ENCODE peak calls at places on chromosome 7, in eight cellular contexts. One of them, this sample, is unnamed.

GRCh38 chr7:47576031-47576908 is 5.6 kb downstream of the TNS3 start:
- DNase-seq in right lobe of liver: peak; percentile 60
- DNase-seq in mucosa of gallbladder: peak; percentile 92
- DNase-seq in amygdala: no peak
- DNase-seq in hepatocyte: peak; percentile 78
- DNase-seq in SW 1271: no peak
- DNase-seq in ecto neural progenitor cell: no peak
- DNase-seq in CD8-positive, alpha-beta T cell: no peak
- DNase-seq in this sample: no peak

GRCh38 chr7:142812437-142813215 is 41.9 kb downstream of the PRSS2 start:
- DNase-seq in hepatocyte: no peak
- DNase-seq in mucosa of gallbladder: no peak
- DNase-seq in right lobe of liver: no peak
- DNase-seq in amygdala: no peak
- DNase-seq in ecto neural progenitor cell: no peak
- DNase-seq in SW 1271: no peak
- DNase-seq in CD8-positive, alpha-beta T cell: no peak
- DNase-seq in this sample: no peak

GRCh38 chr7:7614066-7614738 is 26.4 kb upstream of the UMAD1 start:
- DNase-seq in right lobe of liver: no peak
- DNase-seq in SW 1271: no peak
- DNase-seq in mucosa of gallbladder: no peak
- DNase-seq in CD8-positive, alpha-beta T cell: no peak
- DNase-seq in ecto neural progenitor cell: no peak
- DNase-seq in hepatocyte: no peak
- DNase-seq in amygdala: no peak
- DNase-seq in this sample: no peak

GRCh38 chr7:135879238-135879637 is 97.9 kb downstream of the MTPN start:
- DNase-seq in amygdala: no peak
- DNase-seq in hepatocyte: no peak
- DNase-seq in CD8-positive, alpha-beta T cell: no peak
- DNase-seq in mucosa of gallbladder: no peak
- DNase-seq in SW 1271: no peak
- DNase-seq in right lobe of liver: no peak
- DNase-seq in ecto neural progenitor cell: no peak
- DNase-seq in this sample: no peak

GRCh38 chr7:129279757-129280156 is 54.9 kb downstream of the AHCYL2 start:
- DNase-seq in CD8-positive, alpha-beta T cell: no peak
- DNase-seq in SW 1271: no peak
- DNase-seq in hepatocyte: no peak
- DNase-seq in right lobe of liver: no peak
- DNase-seq in amygdala: no peak
- DNase-seq in ecto neural progenitor cell: no peak
- DNase-seq in mucosa of gallbladder: no peak
- DNase-seq in this sample: no peak

GRCh38 chr7:112226701-112227276 is 20.3 kb downstream of the ZNF277 start:
- DNase-seq in mucosa of gallbladder: no peak
- DNase-seq in ecto neural progenitor cell: no peak
- DNase-seq in amygdala: no peak
- DNase-seq in right lobe of liver: no peak
- DNase-seq in hepatocyte: no peak
- DNase-seq in CD8-positive, alpha-beta T cell: no peak
- DNase-seq in SW 1271: no peak
- DNase-seq in this sample: no peak

GRCh38 chr7:72504057-72504456 is 91.9 kb upstream of the CALN1 start:
- DNase-seq in ecto neural progenitor cell: no peak
- DNase-seq in amygdala: no peak
- DNase-seq in mucosa of gallbladder: no peak
- DNase-seq in right lobe of liver: no peak
- DNase-seq in SW 1271: no peak
- DNase-seq in hepatocyte: no peak
- DNase-seq in CD8-positive, alpha-beta T cell: no peak
- DNase-seq in this sample: no peak

GRCh38 chr7:113128028-113128427 is 9.7 kb upstream of the SMIM30 start:
- DNase-seq in CD8-positive, alpha-beta T cell: no peak
- DNase-seq in ecto neural progenitor cell: no peak
- DNase-seq in right lobe of liver: no peak
- DNase-seq in SW 1271: no peak
- DNase-seq in amygdala: no peak
- DNase-seq in hepatocyte: no peak
- DNase-seq in mucosa of gallbladder: no peak
- DNase-seq in this sample: no peak

GRCh38 chr7:141074162-141074989 is 512 bp downstream of the TMEM178B start:
- DNase-seq in ecto neural progenitor cell: peak; percentile 68
- DNase-seq in hepatocyte: peak; percentile 19
- DNase-seq in right lobe of liver: no peak
- DNase-seq in SW 1271: no peak
- DNase-seq in amygdala: peak; percentile 39
- DNase-seq in mucosa of gallbladder: no peak
- DNase-seq in CD8-positive, alpha-beta T cell: no peak
- DNase-seq in this sample: no peak

GRCh38 chr7:101736077-101736476 is 81.3 kb upstream of the CUX1 start:
- DNase-seq in CD8-positive, alpha-beta T cell: no peak
- DNase-seq in ecto neural progenitor cell: no peak
- DNase-seq in right lobe of liver: no peak
- DNase-seq in hepatocyte: no peak
- DNase-seq in SW 1271: no peak
- DNase-seq in amygdala: no peak
- DNase-seq in mucosa of gallbladder: no peak
- DNase-seq in this sample: no peak